ENCODE peak calls at places on chromosomes 12 and 14, in six cellular contexts. A is neural progenitor cell, P is tibial artery, X is GM12865, F is cardiac muscle cell, M is tibial nerve. I is an unnamed sample.

GRCh38 chr14:92759300-92759678 is 10.9 kb upstream of the LGMN start:
- DNase-seq in F (peak; percentile 42), A (peak; percentile 26), X (peak; percentile 78), P (no peak), M (no peak), I (no peak)

GRCh38 chr12:97568336-97569180 is 106.0 kb downstream of the RMST start:
- DNase-seq in F (no peak), M (no peak), P (no peak), X (no peak), A (no peak), I (no peak)

GRCh38 chr12:123085046-123085445 is 65.8 kb downstream of the PITPNM2 start:
- DNase-seq in F (no peak), P (no peak), M (no peak), A (no peak), X (no peak), I (no peak)

GRCh38 chr14:71758198-71758955 is 173.9 kb upstream of the RGS6 start:
- DNase-seq in P (no peak), F (no peak), X (peak; percentile 26), A (no peak), M (no peak), I (no peak)

GRCh38 chr14:30974628-30975027 is 50.8 kb upstream of the AP4S1 start:
- DNase-seq in X (no peak), A (no peak), M (no peak), P (no peak), F (peak; percentile 16), I (no peak)

GRCh38 chr12:104049278-104050257 is at the start of gene GLT8D2:
- DNase-seq in A (peak; percentile 74), F (peak; percentile 84), M (peak; percentile 46), P (peak; percentile 82), X (no peak), I (peak; percentile 44)

GRCh38 chr12:122029620-122030426 is 8.1 kb downstream of the BCL7A start:
- DNase-seq in M (no peak), A (no peak), X (peak; percentile 35), F (no peak), P (no peak), I (no peak)

GRCh38 chr12:124872068-124872719 is 8.5 kb upstream of the SCARB1 start:
- DNase-seq in F (no peak), P (no peak), X (no peak), A (peak; percentile 21), M (no peak), I (no peak)

GRCh38 chr12:67271976-67272375 is 2.8 kb downstream of the CAND1 start:
- DNase-seq in F (no peak), P (no peak), M (no peak), A (no peak), X (no peak), I (peak; percentile 23)

GRCh38 chr12:52945389-52946232 is 3.3 kb upstream of the KRT18 start:
- DNase-seq in A (peak; percentile 56), X (no peak), P (no peak), F (peak; percentile 85), M (no peak), I (no peak)

GRCh38 chr14:46300765-46301164 is 350.8 kb downstream of the RPL10L start:
- DNase-seq in P (no peak), X (no peak), F (no peak), A (no peak), M (no peak), I (no peak)

GRCh38 chr12:46260913-46261476 is 7.8 kb downstream of the SLC38A1 start:
- DNase-seq in M (no peak), X (no peak), P (no peak), F (no peak), A (no peak), I (no peak)

GRCh38 chr14:95830386-95830785 is 46.2 kb upstream of the TUNAR start:
- DNase-seq in P (no peak), X (no peak), M (no peak), A (no peak), F (no peak), I (no peak)

GRCh38 chr14:31208546-31209424 is 1.2 kb upstream of the HECTD1 start:
- DNase-seq in A (no peak), M (no peak), P (no peak), X (no peak), F (no peak), I (no peak)

GRCh38 chr12:106648736-106649135 is 65.9 kb downstream of the RFX4 start:
- DNase-seq in X (no peak), P (no peak), A (no peak), F (no peak), M (no peak), I (no peak)

GRCh38 chr12:58557156-58557555 is 363.1 kb downstream of the LRIG3 start:
- DNase-seq in P (no peak), A (no peak), F (peak; percentile 75), M (no peak), X (no peak), I (no peak)

GRCh38 chr12:25388216-25388615 is 137.5 kb upstream of the KRAS start:
- DNase-seq in F (no peak), M (no peak), X (peak; percentile 70), P (no peak), A (no peak), I (peak; percentile 20)

GRCh38 chr12:108112815-108113556 is 16.1 kb upstream of the WSCD2 start:
- DNase-seq in P (no peak), X (no peak), M (no peak), F (no peak), A (peak; percentile 63), I (no peak)

GRCh38 chr12:59834659-59835474 is 239.0 kb downstream of the SLC16A7 start:
- DNase-seq in A (peak; percentile 31), M (peak; percentile 29), X (peak; percentile 24), P (no peak), F (peak; percentile 53), I (no peak)

GRCh38 chr14:24171422-24172260 is at the start of gene REC8:
- DNase-seq in A (peak; percentile 99), M (peak; percentile 61), F (peak; percentile 98), X (peak; percentile 97), P (peak; percentile 81), I (peak; percentile 89)

GRCh38 chr12:48917857-48918537 is 7.3 kb downstream of the FKBP11 start:
- DNase-seq in A (no peak), P (no peak), F (no peak), X (peak; percentile 20), M (peak; percentile 17), I (no peak)

GRCh38 chr12:2678416-2678815 is 116.4 kb upstream of the FKBP4 start:
- DNase-seq in P (no peak), A (no peak), F (no peak), X (no peak), M (no peak), I (no peak)

GRCh38 chr12:100611031-100611430 is 37.5 kb downstream of the GAS2L3 start:
- DNase-seq in M (no peak), P (no peak), A (no peak), X (no peak), F (no peak), I (no peak)

GRCh38 chr12:46372852-46373302 is 304 bp upstream of the SLC38A2 start:
- DNase-seq in M (peak; percentile 95), P (no peak), F (no peak), X (no peak), A (no peak), I (no peak)

GRCh38 chr12:62429457-62429856 is 37.2 kb upstream of the MON2 start:
- DNase-seq in X (no peak), A (no peak), F (no peak), M (no peak), P (no peak), I (no peak)

GRCh38 chr12:27552886-27553560 is 29.0 kb downstream of the PPFIBP1 start:
- DNase-seq in F (no peak), X (peak; percentile 31), M (no peak), A (no peak), P (no peak), I (no peak)

GRCh38 chr12:120230326-120230973 is 29.5 kb upstream of the RPLP0 start:
- DNase-seq in M (peak; percentile 61), A (peak; percentile 94), P (peak; percentile 85), F (peak; percentile 92), X (no peak), I (peak; percentile 84)

GRCh38 chr12:3193755-3194154 is 116.6 kb downstream of the TSPAN9 start:
- DNase-seq in F (no peak), A (no peak), M (no peak), X (no peak), P (no peak), I (no peak)

GRCh38 chr12:116236148-116236731 is 41.3 kb downstream of the MED13L start:
- DNase-seq in P (no peak), X (peak; percentile 60), M (peak; percentile 70), F (peak; percentile 68), A (peak; percentile 68), I (peak; percentile 44)

GRCh38 chr12:116610971-116611541 is 51.9 kb downstream of the MAP1LC3B2 start:
- DNase-seq in A (no peak), P (no peak), M (no peak), F (no peak), X (peak; percentile 13), I (no peak)

GRCh38 chr14:65637780-65638179 is 225.2 kb downstream of the FUT8 start:
- DNase-seq in X (peak; percentile 65), F (peak; percentile 5), A (no peak), M (no peak), P (no peak), I (peak; percentile 23)

DNA sequence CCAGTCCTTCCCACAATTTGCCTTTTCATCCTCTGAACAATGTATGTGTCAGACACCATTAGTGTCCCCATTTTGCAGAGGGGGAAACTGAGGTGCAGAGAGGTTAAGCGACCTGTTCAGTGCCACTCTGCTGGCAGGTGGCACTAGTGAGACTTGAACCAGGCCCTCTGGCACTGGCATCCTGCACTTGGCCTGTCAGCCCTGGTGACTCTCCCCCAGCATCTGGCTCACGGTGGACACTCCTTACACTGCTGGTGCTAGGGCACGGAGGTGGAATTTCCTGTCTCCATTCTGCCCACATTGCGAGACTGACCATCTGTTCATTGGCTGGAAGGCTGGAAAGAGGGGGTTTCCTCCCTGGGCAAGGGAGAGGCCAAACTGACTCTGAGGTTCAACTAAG is 48.7 kb downstream of the CCNK start:
- DNase-seq in F (peak; percentile 13), M (no peak), X (no peak), A (no peak), P (no peak), I (no peak)
- TF ChIP-seq CTCF in F (no peak), M (no peak), X (no peak), A (no peak), P (no peak), I (no peak)

GRCh38 chr12:41576925-41577324 is 388.8 kb downstream of the PDZRN4 start:
- DNase-seq in A (peak; percentile 9), P (no peak), X (peak; percentile 5), F (no peak), M (no peak), I (no peak)

GRCh38 chr12:41577995-41578394 is 389.9 kb downstream of the PDZRN4 start:
- DNase-seq in X (no peak), P (no peak), M (no peak), F (no peak), A (no peak), I (no peak)

GRCh38 chr12:41573445-41573844 is 385.3 kb downstream of the PDZRN4 start:
- DNase-seq in M (no peak), A (no peak), F (no peak), P (no peak), X (no peak), I (no peak)
- H3K4me3 ChIP-seq in M (no peak overlapping the region), A (no peak overlapping the region), F (no peak overlapping the region), P (no peak overlapping the region), X (no peak overlapping the region), I (no peak overlapping the region)

GRCh38 chr12:128763395-128763794 is 60.4 kb downstream of the SLC15A4 start:
- DNase-seq in A (no peak), M (no peak), P (no peak), X (no peak), F (no peak), I (no peak)
- TF ChIP-seq CTCF in A (no peak), M (no peak), P (no peak), X (no peak), F (no peak), I (no peak)

GRCh38 chr12:56720696-56721615 is 4.1 kb downstream of the NACA start:
- DNase-seq in F (no peak), X (no peak), A (no peak), P (peak; percentile 38), M (no peak), I (no peak)
- H3K4me3 ChIP-seq in F (no peak overlapping the region), X (no peak overlapping the region), A (no peak overlapping the region), P (no peak overlapping the region), M (no peak overlapping the region), I (no peak overlapping the region)

I was measured in astrocyte of the cerebellum.